ENCODE peak calls at places on chromosome 9, in four cellular contexts. J is WTC11, A is K562, T is GM12878. X is an unnamed sample.

GRCh38 chr9:77218612-77219011 is 41.3 kb downstream of the VPS13A start:
- DNase-seq in T (no peak), A (no peak), J (no peak), X (no peak)

GRCh38 chr9:6907772-6908381 is 150.1 kb downstream of the KDM4C start:
- DNase-seq in T (no peak), A (peak), J (no peak), X (peak)

GRCh38 chr9:134069536-134070399 is 1.9 kb upstream of the BRD3 start:
- DNase-seq in T (no peak), J (no peak), A (no peak), X (no peak)

GRCh38 chr9:89743576-89744254 is 138.9 kb downstream of the GADD45G start:
- DNase-seq in J (peak), T (peak), A (no peak), X (no peak)

GRCh38 chr9:75229605-75230332 is 141.5 kb downstream of the OSTF1 start:
- DNase-seq in A (no peak), J (no peak), T (no peak), X (peak)

GRCh38 chr9:17191095-17191494 is 56.3 kb downstream of the CNTLN start:
- DNase-seq in J (no peak), T (no peak), A (no peak), X (no peak)

GRCh38 chr9:97856857-97857602 is 4.0 kb downstream of the FOXE1 start:
- DNase-seq in J (no peak), A (no peak), T (no peak), X (no peak)

GRCh38 chr9:105911104-105911911 is 217.0 kb downstream of the TMEM38B start:
- DNase-seq in T (no peak), A (no peak), J (no peak), X (peak)

GRCh38 chr9:33114746-33115145 is 38.3 kb upstream of the SMU1 start:
- DNase-seq in T (no peak), A (no peak), J (no peak), X (no peak)

GRCh38 chr9:93256878-93257807 is 73.2 kb downstream of the WNK2 start:
- DNase-seq in A (no peak), J (no peak), T (no peak), X (no peak)

GRCh38 chr9:95778957-95779356 is 96.5 kb upstream of the ERCC6L2 start:
- DNase-seq in T (no peak), J (no peak), A (no peak), X (no peak)

GRCh38 chr9:97406620-97407177 is 5.2 kb upstream of the TDRD7 start:
- DNase-seq in T (no peak), A (no peak), J (no peak), X (peak)

GRCh38 chr9:27154923-27155322 is 45.9 kb downstream of the TEK start:
- DNase-seq in T (no peak), A (no peak), J (no peak), X (no peak)

GRCh38 chr9:14313378-14313940 is 482 bp downstream of the NFIB start:
- DNase-seq in A (no peak), J (peak), T (no peak), X (no peak)

GRCh38 chr9:123712399-123712798 is 217.5 kb downstream of the DENND1A start:
- DNase-seq in J (no peak), T (no peak), A (no peak), X (no peak)

GRCh38 chr9:31071606-31072286 is 1312.7 kb upstream of the ACO1 start:
- DNase-seq in A (no peak), T (no peak), J (no peak), X (no peak)

GRCh38 chr9:33443047-33443446 is 4.3 kb downstream of the AQP3 start:
- DNase-seq in A (no peak), J (no peak), T (no peak), X (peak)

GRCh38 chr9:95499847-95500246 is 16.9 kb downstream of the PTCH1 start:
- DNase-seq in A (no peak), J (no peak), T (no peak), X (peak)

GRCh38 chr9:15725953-15726352 is 173.1 kb downstream of the CCDC171 start:
- DNase-seq in J (no peak), A (no peak), T (no peak), X (no peak)

GRCh38 chr9:15720861-15721260 is 168.0 kb downstream of the CCDC171 start:
- DNase-seq in A (no peak), J (no peak), T (no peak), X (no peak)

GRCh38 chr9:15729507-15729906 is 176.7 kb downstream of the CCDC171 start:
- DNase-seq in J (no peak), T (no peak), A (no peak), X (no peak)

GRCh38 chr9:15722888-15723287 is 170.0 kb downstream of the CCDC171 start:
- DNase-seq in J (no peak), T (no peak), A (no peak), X (no peak)

DNA sequence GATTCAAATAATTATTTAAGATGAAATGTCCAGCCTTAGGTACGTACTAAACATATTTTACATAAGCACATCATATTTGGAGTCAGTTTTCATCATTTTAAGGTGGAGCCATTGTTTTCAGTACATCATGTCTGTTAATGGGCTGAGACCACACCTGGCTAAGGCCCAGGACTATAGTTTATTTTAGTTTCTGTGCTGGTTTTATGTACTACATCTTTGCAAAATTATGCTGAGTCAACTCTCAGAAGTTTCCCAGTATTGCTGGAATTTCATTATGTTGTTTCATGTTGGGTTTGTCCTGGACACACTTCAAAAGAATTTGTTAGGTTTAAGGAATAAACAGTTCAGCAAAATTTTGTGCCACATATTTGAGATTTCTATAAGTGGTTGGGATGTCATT is 171.2 kb downstream of the CCDC171 start:
- DNase-seq in A (no peak), J (no peak), T (no peak), X (no peak)
- TF ChIP-seq ETV6 in A (no peak), J (no peak), T (no peak), X (no peak)

GRCh38 chr9:78745331-78745730 is 448.4 kb downstream of the PSAT1 start:
- DNase-seq in T (no peak), A (no peak), J (no peak), X (no peak)
- TF ChIP-seq ETV6 in T (no peak), A (no peak), J (no peak), X (no peak)

GRCh38 chr9:131274674-131275331 is 1.5 kb downstream of the FAM78A start:
- DNase-seq in A (peak), J (no peak), T (no peak), X (no peak)
- TF ChIP-seq ETV6 in A (no peak), J (no peak), T (no peak), X (no peak)

GRCh38 chr9:34524349-34524748 is 1.6 kb upstream of the ENHO start:
- DNase-seq in A (no peak), T (no peak), J (no peak), X (no peak)
- TF ChIP-seq ETV6 in A (no peak), T (no peak), J (no peak), X (no peak)

DNA sequence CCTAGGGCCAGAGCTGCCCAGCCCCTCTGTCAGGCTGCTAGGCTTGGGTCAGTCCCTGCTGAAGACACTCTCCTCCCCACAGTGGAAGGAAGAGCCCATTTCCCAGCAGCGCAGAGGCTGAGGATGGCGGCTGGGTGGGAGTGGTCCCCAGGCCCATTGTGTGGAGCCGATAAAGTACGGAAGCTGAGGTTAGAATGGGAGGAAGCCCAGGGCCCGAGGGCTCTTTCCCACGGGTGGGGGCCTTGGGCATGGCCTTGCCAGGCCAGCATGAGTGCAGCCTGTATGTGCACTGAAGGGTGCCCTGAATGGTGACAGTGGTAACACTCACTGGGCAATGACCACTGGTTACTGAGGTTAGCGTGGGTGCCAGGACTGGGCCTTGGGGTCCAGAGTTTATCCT is 125.9 kb downstream of the RGS3 start:
- DNase-seq in T (no peak), A (no peak), J (no peak), X (no peak)
- TF ChIP-seq ETV6 in T (no peak), A (no peak), J (no peak), X (no peak)

DNA sequence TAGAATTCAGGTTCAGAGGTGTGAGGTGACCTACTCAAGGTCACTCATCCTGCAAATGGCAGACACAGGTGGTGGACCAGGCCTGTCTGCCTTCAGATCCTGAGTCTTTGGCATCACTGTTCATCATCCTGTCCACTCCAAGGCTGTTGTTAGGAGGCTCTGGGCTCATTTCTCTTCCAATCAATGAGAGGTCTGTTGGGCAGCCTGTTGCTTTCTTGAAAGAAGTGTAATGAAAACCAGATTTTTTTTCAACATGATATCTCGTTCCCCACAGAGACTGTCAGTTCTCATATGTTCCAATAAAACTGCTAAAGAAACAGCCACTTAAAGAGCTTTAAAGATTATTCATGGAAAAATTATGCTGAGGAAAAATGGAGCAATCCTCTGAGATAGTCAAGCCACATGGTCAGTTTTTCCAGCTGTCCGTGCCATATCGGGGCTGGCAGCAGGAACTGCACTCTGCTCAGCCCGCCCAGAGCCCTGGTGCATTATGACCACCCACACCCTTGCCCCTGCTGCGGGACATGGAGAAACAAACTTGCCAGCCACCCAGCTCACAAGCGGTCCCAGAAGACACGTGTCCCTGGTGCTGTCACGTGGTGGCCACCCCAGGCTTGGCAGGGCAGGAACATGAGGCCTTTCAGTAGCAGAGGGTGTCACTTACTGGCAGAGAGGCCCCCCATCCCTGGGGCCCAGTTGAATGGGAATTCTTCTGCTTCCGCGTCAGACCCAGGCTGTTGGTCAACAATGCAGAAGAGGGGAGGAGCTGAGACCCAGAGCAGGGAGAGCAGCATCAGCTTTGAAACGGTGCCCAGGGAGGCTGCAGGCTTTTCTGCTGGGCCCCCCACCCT is 63.7 kb upstream of the ANGPTL2 start:
- DNase-seq in A (no peak), T (no peak), J (no peak), X (peak)
- TF ChIP-seq ETV6 in A (no peak), T (no peak), J (no peak), X (no peak)

DNA sequence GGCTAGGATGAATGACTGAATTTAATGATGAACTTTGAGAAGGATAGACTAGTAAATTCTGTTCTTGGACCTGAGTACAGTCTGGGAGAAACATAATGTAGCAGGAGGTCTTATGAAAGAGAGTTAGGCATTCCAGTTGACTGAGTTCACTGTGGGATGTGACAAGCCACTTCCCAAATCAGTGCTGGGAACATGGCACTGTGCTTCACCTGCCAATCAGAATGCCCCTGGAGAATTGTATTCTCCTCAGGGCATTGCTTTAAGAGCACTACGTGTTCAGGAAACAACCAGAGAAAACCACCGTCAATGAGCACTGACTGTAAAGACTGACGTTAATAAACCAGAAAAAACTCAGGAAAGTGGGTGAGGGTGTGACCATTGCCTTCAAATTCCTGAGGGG is 1.2 kb downstream of the CCDC107 start:
- DNase-seq in T (no peak), A (no peak), J (no peak), X (no peak)
- TF ChIP-seq ETV6 in T (no peak), A (no peak), J (no peak), X (no peak)

X was measured in HepG2.